ENCODE peak calls at places on chromosomes 5 and 9, in five cellular contexts. O is NCI-H1105 treated with DMSO at 0.1 percent for 48 hours, W is AG04449, U is HepG2, D is fibroblast of gingiva. T is an unnamed sample.

GRCh38 chr5:138109463-138110265 is 25.8 kb downstream of the WNT8A start:
- DNase-seq in O (no peak), U (no peak), D (no peak), W (no peak), T (no peak)

GRCh38 chr5:172646716-172647285 is 5.7 kb downstream of the NEURL1B start:
- DNase-seq in O (no peak), D (no peak), W (no peak), U (peak), T (peak)

GRCh38 chr5:179806250-179807045 is at the start of gene MGAT4B:
- DNase-seq in W (no peak), D (peak), U (no peak), O (peak), T (peak)

GRCh38 chr5:35369965-35370790 is 139.9 kb upstream of the PRLR start:
- DNase-seq in D (no peak), O (peak), U (no peak), W (no peak), T (peak)

GRCh38 chr5:69467442-69468225 is 25.0 kb upstream of the OCLN start:
- DNase-seq in W (no peak), O (no peak), D (no peak), U (no peak), T (no peak)

GRCh38 chr5:6083311-6083941 is 294.9 kb downstream of the MED10 start:
- DNase-seq in U (no peak), D (no peak), W (no peak), O (no peak), T (no peak)

GRCh38 chr5:133238426-133239205 is 186.8 kb downstream of the HSPA4 start:
- DNase-seq in O (no peak), W (no peak), D (no peak), U (no peak), T (no peak)

GRCh38 chr5:37412515-37412914 is 33.4 kb downstream of the WDR70 start:
- DNase-seq in O (no peak), D (no peak), U (no peak), W (no peak), T (no peak)

GRCh38 chr5:155128786-155129512 is 115.4 kb downstream of the KIF4B start:
- DNase-seq in O (no peak), D (no peak), W (no peak), U (no peak), T (no peak)

GRCh38 chr5:38607930-38608545 is 51.6 kb upstream of the LIFR start:
- DNase-seq in U (peak), O (no peak), D (peak), W (no peak), T (peak)

GRCh38 chr5:138655530-138656245 is 80.5 kb upstream of the HSPA9 start:
- DNase-seq in D (no peak), O (no peak), W (no peak), U (peak), T (no peak)

GRCh38 chr5:81183811-81184748 is 49.0 kb upstream of the CKMT2 start:
- DNase-seq in O (no peak), D (peak), W (no peak), U (no peak), T (peak)

GRCh38 chr9:96599298-96599697 is 20.3 kb downstream of the CDC14B start:
- DNase-seq in U (no peak), W (no peak), D (peak), O (no peak), T (no peak)

GRCh38 chr5:126723643-126724042 is 53.3 kb upstream of the LMNB1 start:
- DNase-seq in U (no peak), W (no peak), D (no peak), O (no peak), T (no peak)

GRCh38 chr9:33880562-33881089 is 63.7 kb downstream of the UBE2R2 start:
- DNase-seq in U (no peak), W (no peak), O (no peak), D (no peak), T (no peak)

GRCh38 chr5:91049800-91050199 is 333.3 kb downstream of the ARRDC3 start:
- DNase-seq in O (no peak), W (no peak), D (no peak), U (no peak), T (no peak)

GRCh38 chr9:125494555-125494920 is 212.5 kb downstream of the MAPKAP1 start:
- DNase-seq in U (no peak), O (no peak), W (peak), D (no peak), T (no peak)

GRCh38 chr5:23084815-23085214 is 231.7 kb upstream of the CDH12 start:
- DNase-seq in O (no peak), W (no peak), D (no peak), U (no peak), T (no peak)

GRCh38 chr5:17061973-17062470 is 125.9 kb upstream of the MYO10 start:
- DNase-seq in W (no peak), D (no peak), U (no peak), O (no peak), T (no peak)

GRCh38 chr5:172779968-172780350 is 9.0 kb upstream of the DUSP1 start:
- DNase-seq in D (no peak), O (no peak), W (no peak), U (peak), T (no peak)

GRCh38 chr9:479951-480350 is 265.3 kb downstream of the DOCK8 start:
- DNase-seq in W (no peak), U (no peak), O (no peak), D (no peak), T (no peak)

GRCh38 chr9:73423891-73424290 is 272.2 kb downstream of the ANXA1 start:
- DNase-seq in W (no peak), O (no peak), D (peak), U (no peak), T (no peak)

GRCh38 chr5:111453290-111453689 is 59.0 kb downstream of the STARD4 start:
- DNase-seq in O (no peak), U (no peak), D (no peak), W (no peak), T (no peak)

GRCh38 chr5:56663523-56663922 is 151.8 kb upstream of the MAP3K1 start:
- DNase-seq in W (no peak), O (no peak), D (no peak), U (no peak), T (no peak)

GRCh38 chr5:109326864-109327263 is 82.9 kb downstream of the PJA2 start:
- DNase-seq in U (no peak), W (no peak), O (no peak), D (no peak), T (no peak)

GRCh38 chr5:156819537-156819936 is 30.6 kb upstream of the PPP1R2B start:
- DNase-seq in O (no peak), U (no peak), D (no peak), W (no peak), T (no peak)

GRCh38 chr5:156367602-156368001 is 40.6 kb downstream of the SGCD start:
- DNase-seq in O (no peak), D (peak), U (peak), W (peak), T (no peak)

GRCh38 chr9:136372561-136373299 is 739 bp downstream of the CARD9 start:
- DNase-seq in O (no peak), D (peak), W (peak), U (peak), T (peak)

GRCh38 chr9:92648447-92649406 is 21.2 kb downstream of the IPPK start:
- DNase-seq in D (no peak), W (no peak), U (no peak), O (no peak), T (no peak)

GRCh38 chr5:38845555-38846378 is at the start of gene OSMR:
- DNase-seq in O (peak), W (peak), D (peak), U (peak), T (peak)

GRCh38 chr5:100706796-100707195 is 171.6 kb downstream of the FAM174A start:
- DNase-seq in D (peak), O (no peak), U (no peak), W (no peak), T (peak)